ENCODE peak calls at places on chromosomes 13 and 19, in eight cellular contexts. X is choroid plexus epithelial cell; P is activated CD8-positive, alpha-beta T cell treated with anti-CD3 and anti-CD28 coated beads for 36 hours; L is MCF 10A; B is B cell; Z is NB4; V is psoas muscle; J is thoracic aorta. K is an unnamed sample.

GRCh38 chr13:51229141-51229540 is 6.9 kb downstream of the FAM124A start:
- DNase-seq in X (no peak), P (no peak), L (no peak), B (peak), Z (no peak), V (no peak), J (no peak), K (no peak)

GRCh38 chr13:23427342-23428182 is 5.9 kb downstream of the SACS start:
- DNase-seq in X (peak), P (no peak), L (peak), B (no peak), Z (no peak), V (no peak), J (peak), K (no peak)

GRCh38 chr19:45061965-45062364 is 14.3 kb downstream of the ZNF296 start:
- DNase-seq in X (no peak), P (no peak), L (no peak), B (no peak), Z (no peak), V (no peak), J (no peak), K (no peak)

GRCh38 chr13:110213461-110214074 is 93.4 kb downstream of the COL4A1 start:
- DNase-seq in X (no peak), P (no peak), L (no peak), B (no peak), Z (no peak), V (no peak), J (no peak), K (no peak)

GRCh38 chr13:60654405-60654804 is 257.4 kb downstream of the TDRD3 start:
- DNase-seq in X (peak), P (no peak), L (peak), B (no peak), Z (peak), V (no peak), J (no peak), K (no peak)

GRCh38 chr19:50759886-50760285 is 10.4 kb upstream of the GPR32 start:
- DNase-seq in X (peak), P (no peak), L (no peak), B (no peak), Z (peak), V (no peak), J (no peak), K (peak)

GRCh38 chr13:91482427-91482826 is 84.0 kb downstream of the GPC5 start:
- DNase-seq in X (peak), P (no peak), L (no peak), B (no peak), Z (peak), V (no peak), J (no peak), K (no peak)

GRCh38 chr13:111282425-111282824 is 38.0 kb upstream of the TEX29 start:
- DNase-seq in X (peak), P (no peak), L (no peak), B (no peak), Z (no peak), V (no peak), J (no peak), K (no peak)

GRCh38 chr19:28934626-28935025 is 278.3 kb downstream of the UQCRFS1 start:
- DNase-seq in X (peak), P (no peak), L (no peak), B (no peak), Z (no peak), V (no peak), J (no peak), K (no peak)

DNA sequence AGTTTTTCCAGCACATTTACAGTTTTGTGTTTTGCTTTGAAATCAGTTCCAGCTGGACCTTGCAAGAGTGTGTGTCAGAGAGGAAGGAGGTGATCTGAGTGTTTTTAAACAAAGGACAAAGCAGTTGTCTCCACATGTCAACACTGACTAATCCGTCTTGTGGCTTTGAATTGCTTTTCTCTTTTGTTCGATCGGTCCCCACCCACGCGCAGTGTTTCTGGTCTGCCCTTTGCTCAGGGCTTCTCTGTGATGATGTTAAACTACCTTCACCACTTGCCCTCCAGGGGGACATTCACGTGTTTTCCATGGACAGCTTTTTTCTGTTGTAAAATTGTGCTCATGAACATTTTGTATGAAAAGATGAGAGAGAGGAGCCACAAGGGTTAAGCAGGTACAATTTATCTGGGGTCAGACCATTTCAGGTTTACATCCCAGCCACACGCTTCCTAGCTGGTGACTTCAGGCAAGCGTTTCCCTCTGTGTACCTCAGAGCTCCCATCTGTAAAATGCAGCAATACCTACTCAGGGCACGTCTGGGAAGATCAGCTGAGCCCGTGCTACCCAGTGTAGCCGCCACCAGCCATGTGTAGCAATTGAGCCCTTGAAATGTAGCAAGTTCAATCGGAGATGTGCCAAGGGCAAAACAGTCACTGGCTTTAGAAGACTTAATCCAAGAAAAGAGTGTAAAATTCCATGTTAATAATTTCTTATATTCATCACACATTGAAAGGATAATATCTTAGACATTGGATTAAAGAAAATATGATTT is 13.5 kb upstream of the PLA2G4C start:
- DNase-seq in X (peak), P (peak), L (peak), B (no peak), Z (peak), V (no peak), J (no peak), K (peak)
- TF ChIP-seq CTCF in X (peak), P (peak), L (peak), B (no peak), Z (peak), V (no peak), J (no peak), K (no peak)

DNA sequence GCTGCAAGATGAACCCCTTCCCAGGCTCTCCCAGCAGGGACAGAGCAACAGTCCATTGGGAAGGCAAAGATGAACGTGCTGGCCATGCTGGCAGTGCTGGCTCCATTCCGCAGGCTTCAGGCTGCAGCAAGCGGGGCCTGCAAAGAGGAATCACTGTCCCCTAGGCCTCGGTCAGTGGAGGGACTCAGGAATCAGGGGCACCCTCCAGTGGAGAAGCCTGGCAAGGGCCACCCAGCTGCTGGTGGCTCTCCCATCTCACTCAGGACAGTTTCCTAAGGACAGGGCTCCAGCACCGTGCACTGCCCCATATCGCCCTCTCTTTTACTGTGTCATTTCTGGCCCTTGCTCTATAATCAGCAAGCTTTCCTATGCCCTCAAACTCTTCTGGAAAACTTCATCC is 498.6 kb downstream of the EFNB2 start:
- DNase-seq in X (no peak), P (no peak), L (peak), B (no peak), Z (peak), V (no peak), J (no peak), K (no peak)
- TF ChIP-seq CTCF in X (no peak), P (no peak), L (no peak), B (no peak), Z (peak), V (no peak), J (no peak), K (no peak)

GRCh38 chr19:2840794-2841790 is at the start of gene ZNF555:
- DNase-seq in X (peak), P (peak), L (peak), B (peak), Z (peak), V (peak), J (peak), K (peak)
- TF ChIP-seq CTCF in X (peak), P (peak), L (peak), B (peak), Z (peak), V (peak), J (peak), K (peak)

GRCh38 chr19:8697671-8698432 is 743 bp downstream of the ACTL9 start:
- DNase-seq in X (no peak), P (peak), L (no peak), B (no peak), Z (peak), V (no peak), J (no peak), K (no peak)
- TF ChIP-seq CTCF in X (peak), P (peak), L (peak), B (no peak), Z (peak), V (no peak), J (no peak), K (no peak)